ENCODE peak calls at places on chromosomes 2 and 18, in eight cellular contexts. One of them, this sample, is unnamed.

GRCh38 chr2:86274918-86275275 is 62.5 kb downstream of the REEP1 start:
- DNase-seq in left ventricle myocardium inferior: peak; percentile 63
- DNase-seq in thyroid gland: peak; percentile 18
- DNase-seq in AG09319: no peak
- DNase-seq in fibroblast of pulmonary artery: peak; percentile 11
- DNase-seq in kidney: no peak
- DNase-seq in thoracic aorta: no peak
- DNase-seq in heart left ventricle: peak; percentile 84
- DNase-seq in this sample: no peak

GRCh38 chr2:228731517-228731916 is 539.6 kb downstream of the PID1 start:
- DNase-seq in thyroid gland: no peak
- DNase-seq in left ventricle myocardium inferior: no peak
- DNase-seq in heart left ventricle: no peak
- DNase-seq in kidney: no peak
- DNase-seq in fibroblast of pulmonary artery: peak; percentile 83
- DNase-seq in thoracic aorta: peak; percentile 6
- DNase-seq in AG09319: peak; percentile 12
- DNase-seq in this sample: no peak

GRCh38 chr2:117058366-117058765 is 756.1 kb upstream of the DDX18 start:
- DNase-seq in fibroblast of pulmonary artery: no peak
- DNase-seq in AG09319: no peak
- DNase-seq in left ventricle myocardium inferior: no peak
- DNase-seq in kidney: no peak
- DNase-seq in thoracic aorta: no peak
- DNase-seq in thyroid gland: no peak
- DNase-seq in heart left ventricle: no peak
- DNase-seq in this sample: no peak

GRCh38 chr2:96115631-96116423 is 544 bp downstream of the ADRA2B start:
- DNase-seq in heart left ventricle: peak; percentile 22
- DNase-seq in AG09319: no peak
- DNase-seq in kidney: peak; percentile 77
- DNase-seq in thyroid gland: no peak
- DNase-seq in fibroblast of pulmonary artery: no peak
- DNase-seq in left ventricle myocardium inferior: peak; percentile 16
- DNase-seq in thoracic aorta: no peak
- DNase-seq in this sample: peak; percentile 86

GRCh38 chr2:216551234-216551633 is 52.6 kb downstream of the RPL37A start:
- DNase-seq in kidney: no peak
- DNase-seq in left ventricle myocardium inferior: no peak
- DNase-seq in AG09319: no peak
- DNase-seq in fibroblast of pulmonary artery: peak; percentile 73
- DNase-seq in thyroid gland: no peak
- DNase-seq in heart left ventricle: no peak
- DNase-seq in thoracic aorta: no peak
- DNase-seq in this sample: no peak

GRCh38 chr2:96554293-96555145 is 18.0 kb downstream of the ARID5A start:
- DNase-seq in thoracic aorta: no peak
- DNase-seq in fibroblast of pulmonary artery: peak; percentile 66
- DNase-seq in kidney: peak; percentile 88
- DNase-seq in left ventricle myocardium inferior: peak; percentile 68
- DNase-seq in heart left ventricle: peak; percentile 76
- DNase-seq in AG09319: no peak
- DNase-seq in thyroid gland: peak; percentile 54
- DNase-seq in this sample: peak; percentile 81

GRCh38 chr2:216987176-216987809 is 127.4 kb upstream of the TNP1 start:
- DNase-seq in AG09319: no peak
- DNase-seq in kidney: peak; percentile 63
- DNase-seq in heart left ventricle: no peak
- DNase-seq in fibroblast of pulmonary artery: no peak
- DNase-seq in thoracic aorta: no peak
- DNase-seq in thyroid gland: no peak
- DNase-seq in left ventricle myocardium inferior: no peak
- DNase-seq in this sample: no peak

GRCh38 chr2:215950009-215950408 is 63.3 kb downstream of the MREG start:
- DNase-seq in left ventricle myocardium inferior: no peak
- DNase-seq in AG09319: no peak
- DNase-seq in heart left ventricle: no peak
- DNase-seq in thyroid gland: no peak
- DNase-seq in fibroblast of pulmonary artery: peak; percentile 64
- DNase-seq in kidney: no peak
- DNase-seq in thoracic aorta: no peak
- DNase-seq in this sample: no peak

GRCh38 chr2:20065885-20066602 is 14.6 kb upstream of the LAPTM4A start:
- DNase-seq in thoracic aorta: no peak
- DNase-seq in AG09319: no peak
- DNase-seq in heart left ventricle: peak; percentile 79
- DNase-seq in fibroblast of pulmonary artery: peak; percentile 74
- DNase-seq in thyroid gland: peak; percentile 74
- DNase-seq in kidney: no peak
- DNase-seq in left ventricle myocardium inferior: peak; percentile 53
- DNase-seq in this sample: no peak

GRCh38 chr2:119649364-119649917 is 29.6 kb upstream of the TMEM177 start:
- DNase-seq in heart left ventricle: no peak
- DNase-seq in left ventricle myocardium inferior: no peak
- DNase-seq in AG09319: no peak
- DNase-seq in thoracic aorta: no peak
- DNase-seq in fibroblast of pulmonary artery: peak; percentile 56
- DNase-seq in thyroid gland: no peak
- DNase-seq in kidney: no peak
- DNase-seq in this sample: no peak

GRCh38 chr2:72859831-72860262 is 27.4 kb upstream of the SPR start:
- DNase-seq in heart left ventricle: peak; percentile 38
- DNase-seq in thoracic aorta: no peak
- DNase-seq in fibroblast of pulmonary artery: peak; percentile 74
- DNase-seq in left ventricle myocardium inferior: no peak
- DNase-seq in kidney: no peak
- DNase-seq in AG09319: peak; percentile 10
- DNase-seq in thyroid gland: peak; percentile 72
- DNase-seq in this sample: no peak
- TF ChIP-seq CTCF in heart left ventricle: peak; percentile 60
- TF ChIP-seq CTCF in thoracic aorta: peak; percentile 48
- TF ChIP-seq CTCF in fibroblast of pulmonary artery: peak; percentile 69
- TF ChIP-seq CTCF in left ventricle myocardium inferior: peak; percentile 72
- TF ChIP-seq CTCF in kidney: peak; percentile 78
- TF ChIP-seq CTCF in AG09319: peak; percentile 65
- TF ChIP-seq CTCF in thyroid gland: peak; percentile 76
- TF ChIP-seq CTCF in this sample: peak; percentile 89

DNA sequence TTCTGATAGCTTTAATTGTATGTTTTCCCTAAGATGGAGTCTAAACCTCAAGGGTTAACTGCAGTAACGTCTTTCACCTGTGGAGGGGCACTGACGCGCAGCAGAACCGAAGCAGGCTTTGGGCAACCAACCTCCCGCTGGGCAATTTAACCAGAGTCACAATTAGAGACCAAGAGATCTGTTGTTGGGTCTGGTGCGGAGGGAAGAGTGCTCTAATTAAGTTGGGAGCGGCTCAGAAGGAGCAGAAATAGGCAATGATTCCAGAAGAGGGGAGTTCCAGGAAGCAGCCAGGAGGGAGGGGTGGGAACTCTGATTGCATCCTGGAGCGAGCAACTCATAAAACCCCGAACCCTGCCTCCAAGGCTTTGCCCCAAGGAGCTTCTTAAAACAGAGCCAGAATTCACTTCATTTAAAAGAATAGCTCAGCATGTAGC is 245.8 kb downstream of the PAX3 start:
- DNase-seq in fibroblast of pulmonary artery: no peak
- DNase-seq in AG09319: no peak
- DNase-seq in thyroid gland: peak; percentile 11
- DNase-seq in heart left ventricle: no peak
- DNase-seq in left ventricle myocardium inferior: no peak
- DNase-seq in kidney: no peak
- DNase-seq in thoracic aorta: no peak
- DNase-seq in this sample: no peak
- TF ChIP-seq CTCF in fibroblast of pulmonary artery: peak; percentile 11
- TF ChIP-seq CTCF in AG09319: no peak
- TF ChIP-seq CTCF in thyroid gland: peak; percentile 20
- TF ChIP-seq CTCF in heart left ventricle: no peak
- TF ChIP-seq CTCF in left ventricle myocardium inferior: peak; percentile 19
- TF ChIP-seq CTCF in kidney: no peak
- TF ChIP-seq CTCF in thoracic aorta: no peak
- TF ChIP-seq CTCF in this sample: peak; percentile 22

DNA sequence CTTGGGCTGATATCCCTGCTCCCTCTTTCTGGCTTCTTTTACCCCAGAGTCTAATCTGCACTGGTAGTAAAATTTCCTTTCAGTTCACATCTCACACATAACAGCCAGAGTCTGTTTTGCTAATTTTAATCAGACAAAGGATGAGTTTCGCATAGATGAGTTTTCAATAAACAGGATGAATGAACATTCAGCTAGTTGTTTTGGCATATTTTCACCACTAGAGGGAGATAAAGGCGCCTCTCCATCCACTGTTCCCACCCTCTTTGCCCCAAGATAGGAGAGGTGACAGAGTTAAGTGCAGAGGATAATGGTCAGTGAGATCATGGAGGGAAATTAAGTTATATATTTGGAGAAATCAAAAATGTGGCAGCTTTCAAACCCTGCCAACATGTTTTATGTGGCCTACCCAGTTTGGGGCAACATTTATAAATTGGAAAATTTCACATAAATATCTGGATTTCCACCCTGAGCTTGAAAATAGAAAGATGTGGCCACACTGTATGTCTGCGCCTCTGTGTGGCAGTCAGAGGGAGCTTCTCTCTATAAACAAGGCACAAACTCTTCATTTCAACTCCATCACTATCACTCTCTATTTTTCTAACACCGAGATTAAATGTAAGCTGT is 48.5 kb upstream of the DTNA start:
- DNase-seq in left ventricle myocardium inferior: no peak
- DNase-seq in fibroblast of pulmonary artery: peak; percentile 60
- DNase-seq in heart left ventricle: no peak
- DNase-seq in AG09319: peak; percentile 19
- DNase-seq in thyroid gland: no peak
- DNase-seq in thoracic aorta: no peak
- DNase-seq in kidney: no peak
- DNase-seq in this sample: no peak
- TF ChIP-seq CTCF in left ventricle myocardium inferior: peak; percentile 81
- TF ChIP-seq CTCF in fibroblast of pulmonary artery: peak; percentile 91
- TF ChIP-seq CTCF in heart left ventricle: peak; percentile 69
- TF ChIP-seq CTCF in AG09319: peak; percentile 77
- TF ChIP-seq CTCF in thyroid gland: peak; percentile 65
- TF ChIP-seq CTCF in thoracic aorta: peak; percentile 75
- TF ChIP-seq CTCF in kidney: peak; percentile 71
- TF ChIP-seq CTCF in this sample: peak; percentile 98

GRCh38 chr2:75462714-75463113 is 98.0 kb downstream of the EVA1A start:
- DNase-seq in fibroblast of pulmonary artery: no peak
- DNase-seq in kidney: no peak
- DNase-seq in heart left ventricle: no peak
- DNase-seq in AG09319: no peak
- DNase-seq in left ventricle myocardium inferior: no peak
- DNase-seq in thoracic aorta: no peak
- DNase-seq in thyroid gland: no peak
- DNase-seq in this sample: no peak

GRCh38 chr2:75466708-75467311 is 93.9 kb downstream of the EVA1A start:
- DNase-seq in kidney: no peak
- DNase-seq in thoracic aorta: no peak
- DNase-seq in thyroid gland: peak; percentile 26
- DNase-seq in heart left ventricle: no peak
- DNase-seq in AG09319: no peak
- DNase-seq in left ventricle myocardium inferior: no peak
- DNase-seq in fibroblast of pulmonary artery: peak; percentile 39
- DNase-seq in this sample: no peak

GRCh38 chr2:75460630-75461029 is 100.1 kb downstream of the EVA1A start:
- DNase-seq in kidney: no peak
- DNase-seq in fibroblast of pulmonary artery: no peak
- DNase-seq in thoracic aorta: no peak
- DNase-seq in left ventricle myocardium inferior: no peak
- DNase-seq in heart left ventricle: no peak
- DNase-seq in thyroid gland: no peak
- DNase-seq in AG09319: no peak
- DNase-seq in this sample: no peak

GRCh38 chr2:75465317-75465998 is 95.3 kb downstream of the EVA1A start:
- DNase-seq in fibroblast of pulmonary artery: peak; percentile 60
- DNase-seq in kidney: no peak
- DNase-seq in left ventricle myocardium inferior: no peak
- DNase-seq in thoracic aorta: no peak
- DNase-seq in thyroid gland: peak; percentile 6
- DNase-seq in AG09319: no peak
- DNase-seq in heart left ventricle: no peak
- DNase-seq in this sample: no peak

GRCh38 chr2:75464348-75464946 is 96.3 kb downstream of the EVA1A start:
- DNase-seq in fibroblast of pulmonary artery: peak; percentile 61
- DNase-seq in heart left ventricle: no peak
- DNase-seq in AG09319: no peak
- DNase-seq in kidney: no peak
- DNase-seq in thyroid gland: peak; percentile 9
- DNase-seq in left ventricle myocardium inferior: no peak
- DNase-seq in thoracic aorta: no peak
- DNase-seq in this sample: no peak
- TF ChIP-seq CTCF in fibroblast of pulmonary artery: peak; percentile 92
- TF ChIP-seq CTCF in heart left ventricle: peak; percentile 60
- TF ChIP-seq CTCF in AG09319: peak; percentile 82
- TF ChIP-seq CTCF in kidney: peak; percentile 62
- TF ChIP-seq CTCF in thyroid gland: peak; percentile 87
- TF ChIP-seq CTCF in left ventricle myocardium inferior: peak; percentile 73
- TF ChIP-seq CTCF in thoracic aorta: no peak
- TF ChIP-seq CTCF in this sample: peak; percentile 94

GRCh38 chr2:43796206-43796605 is 22.4 kb downstream of the DYNC2LI1 start:
- DNase-seq in left ventricle myocardium inferior: no peak
- DNase-seq in AG09319: no peak
- DNase-seq in kidney: no peak
- DNase-seq in fibroblast of pulmonary artery: no peak
- DNase-seq in heart left ventricle: no peak
- DNase-seq in thoracic aorta: no peak
- DNase-seq in thyroid gland: no peak
- DNase-seq in this sample: no peak

GRCh38 chr2:43803113-43803512 is 29.3 kb downstream of the DYNC2LI1 start:
- DNase-seq in AG09319: no peak
- DNase-seq in left ventricle myocardium inferior: no peak
- DNase-seq in kidney: no peak
- DNase-seq in fibroblast of pulmonary artery: peak; percentile 3
- DNase-seq in heart left ventricle: no peak
- DNase-seq in thoracic aorta: no peak
- DNase-seq in thyroid gland: no peak
- DNase-seq in this sample: no peak

GRCh38 chr2:43800894-43801293 is 27.1 kb downstream of the DYNC2LI1 start:
- DNase-seq in thoracic aorta: no peak
- DNase-seq in heart left ventricle: no peak
- DNase-seq in kidney: no peak
- DNase-seq in fibroblast of pulmonary artery: no peak
- DNase-seq in left ventricle myocardium inferior: no peak
- DNase-seq in AG09319: no peak
- DNase-seq in thyroid gland: no peak
- DNase-seq in this sample: no peak

GRCh38 chr2:43802135-43802534 is 28.3 kb downstream of the DYNC2LI1 start:
- DNase-seq in kidney: no peak
- DNase-seq in heart left ventricle: no peak
- DNase-seq in fibroblast of pulmonary artery: no peak
- DNase-seq in thoracic aorta: no peak
- DNase-seq in left ventricle myocardium inferior: no peak
- DNase-seq in thyroid gland: no peak
- DNase-seq in AG09319: no peak
- DNase-seq in this sample: no peak

GRCh38 chr2:43798300-43798699 is 24.5 kb downstream of the DYNC2LI1 start:
- DNase-seq in kidney: no peak
- DNase-seq in thoracic aorta: no peak
- DNase-seq in left ventricle myocardium inferior: no peak
- DNase-seq in heart left ventricle: no peak
- DNase-seq in AG09319: no peak
- DNase-seq in thyroid gland: no peak
- DNase-seq in fibroblast of pulmonary artery: no peak
- DNase-seq in this sample: no peak
- TF ChIP-seq CTCF in kidney: no peak
- TF ChIP-seq CTCF in thoracic aorta: no peak
- TF ChIP-seq CTCF in left ventricle myocardium inferior: peak; percentile 13
- TF ChIP-seq CTCF in heart left ventricle: no peak
- TF ChIP-seq CTCF in AG09319: no peak
- TF ChIP-seq CTCF in thyroid gland: no peak
- TF ChIP-seq CTCF in fibroblast of pulmonary artery: peak; percentile 25
- TF ChIP-seq CTCF in this sample: peak; percentile 60

GRCh38 chr2:64865831-64866146 is 123.4 kb upstream of the SLC1A4 start:
- DNase-seq in left ventricle myocardium inferior: no peak
- DNase-seq in AG09319: no peak
- DNase-seq in heart left ventricle: no peak
- DNase-seq in fibroblast of pulmonary artery: no peak
- DNase-seq in thoracic aorta: no peak
- DNase-seq in kidney: no peak
- DNase-seq in thyroid gland: no peak
- DNase-seq in this sample: no peak
- TF ChIP-seq CTCF in left ventricle myocardium inferior: no peak
- TF ChIP-seq CTCF in AG09319: no peak
- TF ChIP-seq CTCF in heart left ventricle: no peak
- TF ChIP-seq CTCF in fibroblast of pulmonary artery: no peak
- TF ChIP-seq CTCF in thoracic aorta: no peak
- TF ChIP-seq CTCF in kidney: no peak
- TF ChIP-seq CTCF in thyroid gland: no peak
- TF ChIP-seq CTCF in this sample: peak; percentile 59

This sample was measured in chondrocyte.